ENCODE peak calls at places on chromosomes 11 and 22, in nine cellular contexts. One of them, this sample, is unnamed.

GRCh38 chr22:36113121-36113520 is 47.4 kb downstream of the APOL3 start:
- DNase-seq in progenitor cell of endocrine pancreas: no peak
- DNase-seq in left ventricle myocardium superior: no peak
- DNase-seq in heart left ventricle: no peak
- DNase-seq in EL: no peak
- DNase-seq in AG08395: no peak
- DNase-seq in dorsolateral prefrontal cortex: no peak
- DNase-seq in cardiac muscle cell: no peak
- DNase-seq in CD8-positive, alpha-beta memory T cell: no peak
- DNase-seq in this sample: no peak

GRCh38 chr11:131664811-131665210 is 294.4 kb downstream of the NTM start:
- DNase-seq in progenitor cell of endocrine pancreas: no peak
- DNase-seq in left ventricle myocardium superior: no peak
- DNase-seq in heart left ventricle: no peak
- DNase-seq in EL: no peak
- DNase-seq in AG08395: no peak
- DNase-seq in dorsolateral prefrontal cortex: no peak
- DNase-seq in cardiac muscle cell: no peak
- DNase-seq in CD8-positive, alpha-beta memory T cell: no peak
- DNase-seq in this sample: no peak

GRCh38 chr22:22156716-22157499 is 87.7 kb upstream of the VPREB1 start:
- DNase-seq in progenitor cell of endocrine pancreas: peak; percentile 51
- DNase-seq in left ventricle myocardium superior: no peak
- DNase-seq in heart left ventricle: no peak
- DNase-seq in EL: peak; percentile 73
- DNase-seq in AG08395: peak; percentile 72
- DNase-seq in dorsolateral prefrontal cortex: no peak
- DNase-seq in cardiac muscle cell: peak; percentile 80
- DNase-seq in CD8-positive, alpha-beta memory T cell: peak; percentile 46
- DNase-seq in this sample: peak; percentile 85

GRCh38 chr22:21937041-21937820 is 15.4 kb downstream of the PPM1F start:
- DNase-seq in progenitor cell of endocrine pancreas: no peak
- DNase-seq in left ventricle myocardium superior: peak; percentile 52
- DNase-seq in heart left ventricle: peak; percentile 39
- DNase-seq in EL: no peak
- DNase-seq in AG08395: peak; percentile 27
- DNase-seq in dorsolateral prefrontal cortex: peak; percentile 63
- DNase-seq in cardiac muscle cell: no peak
- DNase-seq in CD8-positive, alpha-beta memory T cell: no peak
- DNase-seq in this sample: no peak

GRCh38 chr11:64601605-64602465 is 10.8 kb downstream of the SLC22A12 start:
- DNase-seq in progenitor cell of endocrine pancreas: no peak
- DNase-seq in left ventricle myocardium superior: peak; percentile 15
- DNase-seq in heart left ventricle: no peak
- DNase-seq in EL: no peak
- DNase-seq in AG08395: no peak
- DNase-seq in dorsolateral prefrontal cortex: no peak
- DNase-seq in cardiac muscle cell: no peak
- DNase-seq in CD8-positive, alpha-beta memory T cell: no peak
- DNase-seq in this sample: no peak

GRCh38 chr11:89437317-89437716 is 53.9 kb downstream of the NOX4 start:
- DNase-seq in progenitor cell of endocrine pancreas: no peak
- DNase-seq in left ventricle myocardium superior: no peak
- DNase-seq in heart left ventricle: no peak
- DNase-seq in EL: no peak
- DNase-seq in AG08395: no peak
- DNase-seq in dorsolateral prefrontal cortex: no peak
- DNase-seq in cardiac muscle cell: peak; percentile 4
- DNase-seq in CD8-positive, alpha-beta memory T cell: no peak
- DNase-seq in this sample: no peak

GRCh38 chr11:17354070-17354924 is 2.7 kb downstream of the NCR3LG1 start:
- DNase-seq in progenitor cell of endocrine pancreas: peak; percentile 34
- DNase-seq in left ventricle myocardium superior: no peak
- DNase-seq in heart left ventricle: peak; percentile 60
- DNase-seq in EL: peak; percentile 79
- DNase-seq in AG08395: peak; percentile 77
- DNase-seq in dorsolateral prefrontal cortex: no peak
- DNase-seq in cardiac muscle cell: peak; percentile 83
- DNase-seq in CD8-positive, alpha-beta memory T cell: peak; percentile 64
- DNase-seq in this sample: peak; percentile 85

GRCh38 chr11:124394408-124394807 is 4.4 kb downstream of the OR8B3 start:
- DNase-seq in progenitor cell of endocrine pancreas: no peak
- DNase-seq in left ventricle myocardium superior: no peak
- DNase-seq in heart left ventricle: no peak
- DNase-seq in EL: peak; percentile 23
- DNase-seq in AG08395: no peak
- DNase-seq in dorsolateral prefrontal cortex: no peak
- DNase-seq in cardiac muscle cell: peak; percentile 13
- DNase-seq in CD8-positive, alpha-beta memory T cell: no peak
- DNase-seq in this sample: peak; percentile 59

GRCh38 chr11:46345881-46346484 is 1.3 kb upstream of the DGKZ start:
- DNase-seq in progenitor cell of endocrine pancreas: no peak
- DNase-seq in left ventricle myocardium superior: no peak
- DNase-seq in heart left ventricle: no peak
- DNase-seq in EL: no peak
- DNase-seq in AG08395: no peak
- DNase-seq in dorsolateral prefrontal cortex: no peak
- DNase-seq in cardiac muscle cell: no peak
- DNase-seq in CD8-positive, alpha-beta memory T cell: peak; percentile 24
- DNase-seq in this sample: no peak

GRCh38 chr11:1297576-1298473 is 11.6 kb downstream of the TOLLIP start:
- DNase-seq in progenitor cell of endocrine pancreas: no peak
- DNase-seq in left ventricle myocardium superior: peak; percentile 59
- DNase-seq in heart left ventricle: no peak
- DNase-seq in EL: no peak
- DNase-seq in AG08395: no peak
- DNase-seq in dorsolateral prefrontal cortex: no peak
- DNase-seq in cardiac muscle cell: no peak
- DNase-seq in CD8-positive, alpha-beta memory T cell: no peak
- DNase-seq in this sample: no peak

GRCh38 chr11:3120071-3120792 is 44.9 kb downstream of the OSBPL5 start:
- DNase-seq in progenitor cell of endocrine pancreas: peak; percentile 8
- DNase-seq in left ventricle myocardium superior: peak; percentile 26
- DNase-seq in heart left ventricle: peak; percentile 16
- DNase-seq in EL: no peak
- DNase-seq in AG08395: no peak
- DNase-seq in dorsolateral prefrontal cortex: peak; percentile 31
- DNase-seq in cardiac muscle cell: no peak
- DNase-seq in CD8-positive, alpha-beta memory T cell: no peak
- DNase-seq in this sample: no peak